ENCODE peak calls at places on chromosomes 16 and 17, in five cellular contexts. R, J, P, E and Q are unnamed samples.

GRCh38 chr16:50434872-50435478 is 66.2 kb upstream of the BRD7 start:
- DNase-seq in J (no peak), R (no peak), P (no peak), E (no peak), Q (no peak)

GRCh38 chr16:55010492-55011260 is 80.0 kb downstream of the IRX5 start:
- DNase-seq in E (no peak), J (no peak), P (no peak), R (no peak), Q (no peak)

GRCh38 chr17:13792314-13792713 is 190.6 kb upstream of the HS3ST3A1 start:
- DNase-seq in E (no peak), J (peak), P (no peak), R (peak), Q (peak)

GRCh38 chr16:80300456-80300855 is 240.3 kb upstream of the DYNLRB2 start:
- DNase-seq in P (no peak), E (no peak), R (no peak), J (no peak), Q (no peak)

GRCh38 chr16:10578474-10579316 is 1.7 kb downstream of the EMP2 start:
- DNase-seq in R (peak), P (no peak), E (no peak), J (no peak), Q (no peak)

GRCh38 chr17:81046131-81046769 is 11.3 kb downstream of the BAIAP2 start:
- DNase-seq in P (no peak), E (no peak), R (no peak), J (no peak), Q (no peak)

GRCh38 chr17:64385187-64386083 is 5.2 kb downstream of the PECAM1 start:
- DNase-seq in P (no peak), J (peak), E (peak), R (peak), Q (peak)

GRCh38 chr16:88455610-88456355 is 2.7 kb downstream of the ZFPM1 start:
- DNase-seq in R (peak), P (peak), J (no peak), E (peak), Q (no peak)

GRCh38 chr17:72373910-72374741 is 253.3 kb downstream of the SOX9 start:
- DNase-seq in J (no peak), P (no peak), R (peak), E (peak), Q (no peak)

GRCh38 chr17:7916799-7917198 is 710 bp upstream of the RNF227 start:
- DNase-seq in J (no peak), R (peak), P (no peak), E (peak), Q (no peak)
- H3K4me3 ChIP-seq in J (no peak), R (no peak), P (no peak), E (no peak), Q (peak)

DNA sequence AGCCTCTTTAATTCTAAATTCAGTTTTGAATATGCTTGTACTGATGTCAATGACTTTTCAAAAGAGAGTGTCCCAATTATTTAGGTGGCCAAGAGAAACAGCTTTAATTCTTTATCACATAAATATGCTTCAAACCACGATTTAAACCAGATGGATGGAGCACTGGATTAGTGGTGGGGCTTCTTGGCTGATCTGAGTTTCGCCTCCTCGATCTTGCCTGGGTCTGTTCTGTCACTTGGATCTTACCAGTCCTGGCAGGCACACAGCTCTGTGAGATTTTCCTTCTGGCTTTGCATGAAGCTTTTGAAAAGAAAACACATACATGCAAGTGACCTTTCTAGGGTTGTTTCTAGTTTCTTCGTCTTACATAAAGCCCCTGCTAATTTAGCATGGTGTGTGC is 467.8 kb downstream of the MAF start:
- DNase-seq in J (no peak), E (no peak), P (no peak), R (no peak), Q (no peak)
- H3K4me3 ChIP-seq in J (no peak), E (no peak), P (no peak), R (no peak), Q (no peak)

GRCh38 chr16:1613728-1614225 is 1.6 kb downstream of the CRAMP1 start:
- DNase-seq in J (no peak), E (peak), P (no peak), R (peak), Q (no peak)

GRCh38 chr16:1614226-1615102 is 2.3 kb downstream of the CRAMP1 start:
- DNase-seq in E (peak), R (peak), P (no peak), J (no peak), Q (no peak)

GRCh38 chr16:1612320-1613111 is at the start of gene CRAMP1:
- DNase-seq in E (peak), J (no peak), P (no peak), R (peak), Q (no peak)

GRCh38 chr16:1613240-1613639 is 1.1 kb downstream of the CRAMP1 start:
- DNase-seq in E (no peak), J (no peak), P (no peak), R (peak), Q (no peak)

DNA sequence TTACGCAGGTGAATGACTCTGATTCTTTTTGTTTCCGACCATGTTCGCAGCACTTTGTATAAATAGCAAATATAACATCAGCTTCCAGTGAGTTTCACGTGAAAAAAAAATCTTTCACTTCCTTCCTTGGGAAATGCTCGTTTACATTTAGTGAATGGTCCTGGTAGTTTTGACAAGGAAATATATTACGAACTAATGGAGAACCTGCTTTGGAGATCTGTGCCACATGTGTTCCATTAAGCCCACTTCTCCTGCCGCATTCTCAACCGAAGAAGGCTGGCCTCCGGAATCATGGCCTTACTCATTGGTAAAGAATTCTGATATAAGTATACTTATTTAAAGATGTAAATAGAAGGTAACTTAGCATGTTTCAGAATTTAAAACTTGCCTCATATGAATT is 3.6 kb downstream of the CRAMP1 start:
- DNase-seq in J (no peak), R (peak), P (no peak), E (no peak), Q (no peak)
- H3K4me3 ChIP-seq in J (no peak), R (peak), P (no peak), E (peak), Q (peak)

DNA sequence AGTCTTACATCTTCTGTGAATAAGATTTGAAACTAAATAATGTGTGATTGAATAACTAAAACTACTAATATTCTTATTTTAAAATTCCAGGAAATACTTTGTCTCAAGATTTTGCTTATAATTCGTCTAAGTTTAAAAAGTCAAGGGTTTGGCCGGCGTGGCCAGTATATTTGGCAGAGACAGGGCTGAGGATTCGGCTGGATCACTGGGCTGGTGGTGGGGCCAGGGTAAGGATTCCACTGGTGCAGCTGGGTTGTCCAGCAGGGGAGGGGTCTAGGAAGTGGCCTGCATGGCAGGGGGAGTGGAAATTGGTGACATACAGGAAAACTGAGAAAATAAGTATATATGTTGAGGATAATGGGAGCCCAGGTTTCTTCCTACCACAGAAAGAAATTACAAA is 75.7 kb downstream of the MYO1D start:
- DNase-seq in J (no peak), E (no peak), R (no peak), P (no peak), Q (no peak)
- H3K4me3 ChIP-seq in J (no peak), E (no peak), R (no peak), P (no peak), Q (no peak)

GRCh38 chr17:48566717-48567116 is 11.4 kb downstream of the HOXB4 start:
- DNase-seq in J (no peak), P (no peak), E (no peak), R (no peak), Q (no peak)

GRCh38 chr17:48563385-48563838 is 14.7 kb downstream of the HOXB4 start:
- DNase-seq in P (no peak), R (peak), E (no peak), J (no peak), Q (no peak)

GRCh38 chr17:48564200-48565023 is 13.7 kb downstream of the HOXB4 start:
- DNase-seq in P (no peak), R (peak), E (peak), J (no peak), Q (no peak)

GRCh38 chr17:48563867-48564199 is 14.3 kb downstream of the HOXB4 start:
- DNase-seq in P (no peak), J (no peak), E (no peak), R (no peak), Q (no peak)

DNA sequence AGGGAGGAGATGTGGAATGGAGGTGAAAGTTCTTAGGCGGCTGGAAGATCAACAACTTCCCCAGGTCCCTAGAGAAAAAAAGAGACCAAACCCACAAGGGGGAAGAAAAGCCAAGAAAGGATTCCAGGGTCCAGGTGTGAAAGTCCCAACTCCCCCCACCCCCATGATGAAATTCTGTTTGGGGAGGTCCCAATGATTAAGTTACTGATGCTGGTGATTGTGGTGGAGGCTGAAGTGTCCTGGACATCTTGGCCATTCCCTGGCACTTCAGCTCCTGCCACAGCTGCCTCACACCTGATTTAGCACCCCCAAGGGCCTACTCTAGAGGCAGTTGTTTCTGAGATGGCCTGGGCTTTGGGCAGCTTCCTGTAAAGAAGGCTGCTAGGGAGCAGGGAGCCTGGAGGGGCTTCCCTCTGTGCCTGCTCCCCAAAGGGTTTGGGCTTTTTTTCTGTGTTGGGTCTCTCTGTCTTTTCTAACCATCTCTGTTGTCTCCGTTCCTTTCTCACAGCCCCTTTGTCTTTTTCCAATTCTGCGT is 13.1 kb downstream of the HOXB4 start:
- DNase-seq in E (no peak), P (no peak), J (no peak), R (no peak), Q (no peak)
- H3K4me3 ChIP-seq in E (no peak), P (no peak), J (no peak), R (peak), Q (peak)

GRCh38 chr17:9003355-9004131 is 17.8 kb upstream of the NTN1 start:
- DNase-seq in E (no peak), P (no peak), J (no peak), R (no peak), Q (no peak)

GRCh38 chr17:9001539-9001938 is 19.8 kb upstream of the NTN1 start:
- DNase-seq in P (no peak), E (no peak), J (no peak), R (no peak), Q (no peak)

GRCh38 chr17:9004132-9004960 is 17.0 kb upstream of the NTN1 start:
- DNase-seq in E (no peak), P (no peak), J (no peak), R (no peak), Q (no peak)

GRCh38 chr17:9002610-9003354 is 18.5 kb upstream of the NTN1 start:
- DNase-seq in J (no peak), P (no peak), E (peak), R (no peak), Q (no peak)

GRCh38 chr17:9002236-9002609 is 19.1 kb upstream of the NTN1 start:
- DNase-seq in E (no peak), J (no peak), R (no peak), P (no peak), Q (no peak)
- H3K4me3 ChIP-seq in E (no peak), J (no peak), R (no peak), P (no peak), Q (no peak)

DNA sequence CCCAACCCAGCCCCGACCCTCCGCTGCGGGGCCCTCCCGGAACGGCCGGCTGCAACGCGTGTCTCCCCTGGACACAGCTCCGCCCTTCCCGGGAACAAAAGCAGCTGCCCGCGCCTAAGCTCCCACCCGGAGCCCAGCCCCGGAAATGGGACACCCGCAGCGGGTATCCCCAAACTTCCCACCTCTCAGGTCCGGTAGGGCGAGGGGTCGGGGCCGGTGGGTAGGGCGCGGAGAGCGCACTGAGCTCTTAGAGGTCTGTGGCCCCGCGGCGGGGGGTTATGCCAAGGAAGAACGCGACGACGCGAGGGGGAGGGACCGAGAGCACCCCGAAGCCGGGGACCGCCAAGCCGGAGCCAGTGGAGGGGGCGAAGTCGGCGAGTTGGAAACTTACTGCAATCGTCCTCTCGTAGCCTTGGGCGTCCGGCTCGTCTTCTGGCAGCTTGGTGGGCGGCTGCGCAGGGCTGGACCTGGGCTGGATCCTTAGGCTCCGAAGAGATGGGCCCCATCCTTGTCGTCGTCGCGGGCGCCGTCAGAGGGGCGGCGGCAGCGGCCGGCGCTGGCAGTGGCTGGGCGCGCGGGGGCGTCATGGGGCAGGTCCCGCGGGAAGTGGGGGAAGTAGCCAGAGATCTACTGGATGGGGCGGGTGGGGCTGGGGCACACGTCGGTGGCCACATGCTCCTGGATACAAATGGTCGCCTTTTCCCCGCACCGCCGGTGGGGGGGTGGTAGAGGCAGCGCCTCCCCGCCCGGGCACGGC is 6.9 kb downstream of the USP6 start:
- DNase-seq in E (peak), P (no peak), R (no peak), J (no peak), Q (no peak)
- H3K4me3 ChIP-seq in E (peak), P (no peak), R (peak), J (peak), Q (peak)

GRCh38 chr17:6757747-6758146 is 1.9 kb downstream of the XAF1 start:
- DNase-seq in J (no peak), E (no peak), P (no peak), R (no peak), Q (no peak)
- H3K4me3 ChIP-seq in J (no peak), E (no peak), P (no peak), R (no peak), Q (no peak)